ENCODE peak calls at places on chromosomes 3 and 15, in five cellular contexts. One of them, this sample, is unnamed.

GRCh38 chr15:88243895-88244787 is 12.4 kb downstream of the NTRK3 start:
- DNase-seq in HCT116: peak; percentile 27
- DNase-seq in brain microvascular endothelial cell: peak; percentile 12
- DNase-seq in ovary: no peak
- DNase-seq in fibroblast of mammary gland: peak; percentile 40
- DNase-seq in this sample: peak; percentile 29

GRCh38 chr3:98522538-98523281 is at the start of gene CLDND1:
- DNase-seq in HCT116: peak; percentile 97
- DNase-seq in brain microvascular endothelial cell: peak; percentile 94
- DNase-seq in ovary: peak; percentile 97
- DNase-seq in fibroblast of mammary gland: peak; percentile 95
- DNase-seq in this sample: peak; percentile 96

GRCh38 chr3:42394579-42395288 is 15.7 kb downstream of the LYZL4 start:
- DNase-seq in HCT116: no peak
- DNase-seq in brain microvascular endothelial cell: no peak
- DNase-seq in ovary: no peak
- DNase-seq in fibroblast of mammary gland: no peak
- DNase-seq in this sample: no peak

GRCh38 chr3:128374746-128375445 is 91.8 kb downstream of the DNAJB8 start:
- DNase-seq in HCT116: no peak
- DNase-seq in brain microvascular endothelial cell: no peak
- DNase-seq in ovary: no peak
- DNase-seq in fibroblast of mammary gland: no peak
- DNase-seq in this sample: no peak

GRCh38 chr3:99774467-99774866 is 43.2 kb upstream of the CMSS1 start:
- DNase-seq in HCT116: no peak
- DNase-seq in brain microvascular endothelial cell: peak; percentile 77
- DNase-seq in ovary: no peak
- DNase-seq in fibroblast of mammary gland: peak; percentile 79
- DNase-seq in this sample: peak; percentile 89

GRCh38 chr3:156997351-156997750 is 162.6 kb downstream of the CCNL1 start:
- DNase-seq in HCT116: no peak
- DNase-seq in brain microvascular endothelial cell: no peak
- DNase-seq in ovary: no peak
- DNase-seq in fibroblast of mammary gland: peak; percentile 56
- DNase-seq in this sample: peak; percentile 79

GRCh38 chr3:187481426-187481825 is 113.2 kb downstream of the RTP4 start:
- DNase-seq in HCT116: no peak
- DNase-seq in brain microvascular endothelial cell: no peak
- DNase-seq in ovary: no peak
- DNase-seq in fibroblast of mammary gland: no peak
- DNase-seq in this sample: no peak

GRCh38 chr3:10193692-10194327 is 29.1 kb downstream of the IRAK2 start:
- DNase-seq in HCT116: no peak
- DNase-seq in brain microvascular endothelial cell: no peak
- DNase-seq in ovary: no peak
- DNase-seq in fibroblast of mammary gland: no peak
- DNase-seq in this sample: no peak

GRCh38 chr3:150097588-150097890 is 126.8 kb upstream of the PFN2 start:
- DNase-seq in HCT116: no peak
- DNase-seq in brain microvascular endothelial cell: peak; percentile 45
- DNase-seq in ovary: no peak
- DNase-seq in fibroblast of mammary gland: peak; percentile 86
- DNase-seq in this sample: peak; percentile 79

GRCh38 chr3:64079369-64080160 is 56.3 kb upstream of the PSMD6 start:
- DNase-seq in HCT116: no peak
- DNase-seq in brain microvascular endothelial cell: no peak
- DNase-seq in ovary: no peak
- DNase-seq in fibroblast of mammary gland: peak; percentile 63
- DNase-seq in this sample: peak; percentile 48

GRCh38 chr15:28913171-28913765 is 27.5 kb downstream of the APBA2 start:
- DNase-seq in HCT116: no peak
- DNase-seq in brain microvascular endothelial cell: no peak
- DNase-seq in ovary: no peak
- DNase-seq in fibroblast of mammary gland: no peak
- DNase-seq in this sample: no peak

GRCh38 chr3:139934557-139935070 is 371 bp upstream of the CLSTN2 start:
- DNase-seq in HCT116: no peak
- DNase-seq in brain microvascular endothelial cell: peak; percentile 55
- DNase-seq in ovary: peak; percentile 81
- DNase-seq in fibroblast of mammary gland: no peak
- DNase-seq in this sample: no peak

GRCh38 chr3:172138792-172139507 is 99.6 kb downstream of the FNDC3B start:
- DNase-seq in HCT116: no peak
- DNase-seq in brain microvascular endothelial cell: peak; percentile 65
- DNase-seq in ovary: no peak
- DNase-seq in fibroblast of mammary gland: peak; percentile 61
- DNase-seq in this sample: no peak

GRCh38 chr3:144921710-144922109 is 950.1 kb downstream of the DIPK2A start:
- DNase-seq in HCT116: no peak
- DNase-seq in brain microvascular endothelial cell: no peak
- DNase-seq in ovary: no peak
- DNase-seq in fibroblast of mammary gland: peak; percentile 8
- DNase-seq in this sample: no peak

GRCh38 chr3:58164199-58164879 is 46.4 kb downstream of the DNASE1L3 start:
- DNase-seq in HCT116: no peak
- DNase-seq in brain microvascular endothelial cell: no peak
- DNase-seq in ovary: peak; percentile 74
- DNase-seq in fibroblast of mammary gland: no peak
- DNase-seq in this sample: peak; percentile 21

GRCh38 chr3:72844436-72844999 is 3.7 kb downstream of the SHQ1 start:
- DNase-seq in HCT116: no peak
- DNase-seq in brain microvascular endothelial cell: no peak
- DNase-seq in ovary: no peak
- DNase-seq in fibroblast of mammary gland: peak; percentile 33
- DNase-seq in this sample: peak; percentile 15

GRCh38 chr3:106276755-106277612 is 408.2 kb upstream of the CBLB start:
- DNase-seq in HCT116: no peak
- DNase-seq in brain microvascular endothelial cell: no peak
- DNase-seq in ovary: no peak
- DNase-seq in fibroblast of mammary gland: no peak
- DNase-seq in this sample: no peak

GRCh38 chr3:137582484-137582883 is 181.6 kb upstream of the SOX14 start:
- DNase-seq in HCT116: no peak
- DNase-seq in brain microvascular endothelial cell: no peak
- DNase-seq in ovary: no peak
- DNase-seq in fibroblast of mammary gland: no peak
- DNase-seq in this sample: no peak

GRCh38 chr15:60906275-60906674 is 322.8 kb downstream of the RORA start:
- DNase-seq in HCT116: no peak
- DNase-seq in brain microvascular endothelial cell: no peak
- DNase-seq in ovary: no peak
- DNase-seq in fibroblast of mammary gland: no peak
- DNase-seq in this sample: no peak

GRCh38 chr3:188298585-188298984 is 144.6 kb downstream of the LPP start:
- DNase-seq in HCT116: no peak
- DNase-seq in brain microvascular endothelial cell: no peak
- DNase-seq in ovary: no peak
- DNase-seq in fibroblast of mammary gland: no peak
- DNase-seq in this sample: no peak

GRCh38 chr15:72554471-72555425 is 80.6 kb downstream of the ARIH1 start:
- DNase-seq in HCT116: no peak
- DNase-seq in brain microvascular endothelial cell: peak; percentile 94
- DNase-seq in ovary: no peak
- DNase-seq in fibroblast of mammary gland: peak; percentile 80
- DNase-seq in this sample: peak; percentile 6

GRCh38 chr3:141275973-141276372 is 44.3 kb downstream of the PXYLP1 start:
- DNase-seq in HCT116: no peak
- DNase-seq in brain microvascular endothelial cell: peak; percentile 58
- DNase-seq in ovary: no peak
- DNase-seq in fibroblast of mammary gland: peak; percentile 43
- DNase-seq in this sample: no peak

GRCh38 chr3:8793242-8793641 is 23.8 kb upstream of the OXTR start:
- DNase-seq in HCT116: no peak
- DNase-seq in brain microvascular endothelial cell: peak; percentile 83
- DNase-seq in ovary: no peak
- DNase-seq in fibroblast of mammary gland: peak; percentile 81
- DNase-seq in this sample: peak; percentile 72

GRCh38 chr3:186882881-186883685 is 40.6 kb downstream of the ADIPOQ start:
- DNase-seq in HCT116: peak; percentile 48
- DNase-seq in brain microvascular endothelial cell: peak; percentile 91
- DNase-seq in ovary: no peak
- DNase-seq in fibroblast of mammary gland: peak; percentile 86
- DNase-seq in this sample: peak; percentile 57

GRCh38 chr3:4986175-4986610 is 7.0 kb downstream of the BHLHE40 start:
- DNase-seq in HCT116: no peak
- DNase-seq in brain microvascular endothelial cell: peak; percentile 78
- DNase-seq in ovary: no peak
- DNase-seq in fibroblast of mammary gland: peak; percentile 65
- DNase-seq in this sample: peak; percentile 36

GRCh38 chr3:28840976-28841376 is 439.9 kb upstream of the RBMS3 start:
- DNase-seq in HCT116: no peak
- DNase-seq in brain microvascular endothelial cell: no peak
- DNase-seq in ovary: no peak
- DNase-seq in fibroblast of mammary gland: no peak
- DNase-seq in this sample: no peak

GRCh38 chr15:85523530-85523929 is 143.1 kb downstream of the AKAP13 start:
- DNase-seq in HCT116: no peak
- DNase-seq in brain microvascular endothelial cell: no peak
- DNase-seq in ovary: no peak
- DNase-seq in fibroblast of mammary gland: no peak
- DNase-seq in this sample: no peak

DNA sequence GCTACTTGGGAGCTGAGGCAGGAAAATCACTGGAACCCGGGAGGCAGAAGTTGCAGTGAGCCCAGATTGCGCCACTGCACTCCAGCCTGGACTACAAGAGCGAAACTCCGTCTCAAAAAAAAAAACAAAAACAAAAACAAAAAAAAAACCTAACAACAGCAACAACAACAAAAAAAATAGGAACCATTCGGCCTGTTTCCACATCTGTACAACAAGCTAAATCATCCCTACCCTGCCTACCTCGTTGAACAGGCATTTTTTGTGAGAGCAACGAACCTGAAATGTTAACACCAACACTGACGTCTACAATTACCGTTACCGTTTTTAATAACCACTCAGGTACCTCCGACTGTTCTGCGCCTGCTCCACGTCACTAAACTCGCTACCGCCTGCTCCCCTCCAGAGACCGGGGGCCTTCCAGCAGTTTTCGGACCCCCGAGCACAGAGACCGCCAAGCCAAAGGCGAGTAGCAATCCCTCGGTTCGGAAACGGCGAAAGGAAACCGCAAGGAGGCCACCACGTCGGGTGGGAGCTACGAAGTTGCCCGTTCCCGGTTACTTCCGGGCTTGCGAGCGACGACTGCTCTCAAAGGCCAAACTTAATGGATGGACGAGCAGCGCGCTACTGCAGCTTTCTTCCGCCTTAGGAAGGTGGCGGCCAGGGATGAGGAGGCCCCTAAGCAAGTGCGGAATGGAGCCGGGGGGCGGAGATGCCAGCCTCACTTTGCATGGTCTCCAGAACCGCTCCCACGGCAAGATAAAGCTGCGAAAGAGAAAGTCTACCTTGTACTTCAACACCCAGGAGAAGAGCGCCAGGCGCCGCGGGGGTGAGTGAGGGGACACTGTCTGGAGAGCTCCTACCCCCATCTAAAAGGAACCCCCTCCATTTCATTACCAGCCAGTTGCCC is at the start of the genes PIGB and PIGBOS1:
- DNase-seq in HCT116: peak; percentile 79
- DNase-seq in brain microvascular endothelial cell: peak; percentile 84
- DNase-seq in ovary: peak; percentile 84
- DNase-seq in fibroblast of mammary gland: peak; percentile 89
- DNase-seq in this sample: peak; percentile 90
- TF ChIP-seq CTCF in HCT116: no peak
- TF ChIP-seq CTCF in brain microvascular endothelial cell: peak; percentile 15
- TF ChIP-seq CTCF in ovary: peak; percentile 42
- TF ChIP-seq CTCF in fibroblast of mammary gland: no peak
- TF ChIP-seq CTCF in this sample: peak; percentile 4

DNA sequence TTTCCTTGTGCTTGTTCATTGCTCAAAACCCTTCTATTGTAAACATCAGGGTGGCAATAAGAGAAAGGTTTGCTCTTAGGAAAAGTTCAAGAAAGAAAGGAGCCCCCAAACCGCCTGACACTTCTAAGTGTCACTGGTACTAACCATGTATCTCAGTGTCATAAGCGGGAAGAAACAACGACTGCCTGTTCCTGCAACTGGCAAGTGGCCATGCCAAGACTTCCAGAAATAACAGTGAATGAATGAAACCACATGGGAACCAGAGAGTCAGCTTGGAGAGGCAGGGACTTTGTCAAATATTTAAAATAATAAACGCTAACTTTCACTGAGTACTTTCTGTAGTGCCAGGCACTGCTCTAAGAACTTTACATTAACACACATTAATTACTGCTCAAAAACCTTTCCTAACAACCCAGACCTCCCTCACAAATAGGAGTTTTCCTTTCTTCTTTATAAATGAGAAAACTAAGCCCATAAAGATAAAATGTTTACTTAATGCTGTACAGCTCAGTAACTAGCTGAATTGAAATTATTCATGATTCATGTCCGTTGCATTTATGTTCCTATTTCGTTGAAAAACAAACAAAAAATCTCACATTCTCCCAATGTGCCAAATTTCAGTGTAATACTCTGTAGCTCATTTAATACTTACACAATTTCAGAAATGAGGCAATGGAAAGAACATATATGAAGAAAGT is 978 bp downstream of the PLSCR2 start:
- DNase-seq in HCT116: no peak
- DNase-seq in brain microvascular endothelial cell: no peak
- DNase-seq in ovary: no peak
- DNase-seq in fibroblast of mammary gland: peak; percentile 36
- DNase-seq in this sample: peak; percentile 38
- H3K4me3 ChIP-seq in HCT116: no peak overlapping the region
- H3K4me3 ChIP-seq in brain microvascular endothelial cell: no peak overlapping the region
- H3K4me3 ChIP-seq in ovary: no peak overlapping the region
- H3K4me3 ChIP-seq in fibroblast of mammary gland: no peak overlapping the region
- H3K4me3 ChIP-seq in this sample: no peak overlapping the region

GRCh38 chr15:35484231-35484945 is 61.6 kb downstream of the DPH6 start:
- DNase-seq in HCT116: no peak
- DNase-seq in brain microvascular endothelial cell: no peak
- DNase-seq in ovary: no peak
- DNase-seq in fibroblast of mammary gland: no peak
- DNase-seq in this sample: no peak
- TF ChIP-seq CTCF in HCT116: no peak
- TF ChIP-seq CTCF in brain microvascular endothelial cell: no peak
- TF ChIP-seq CTCF in ovary: no peak
- TF ChIP-seq CTCF in fibroblast of mammary gland: no peak
- TF ChIP-seq CTCF in this sample: no peak

DNA sequence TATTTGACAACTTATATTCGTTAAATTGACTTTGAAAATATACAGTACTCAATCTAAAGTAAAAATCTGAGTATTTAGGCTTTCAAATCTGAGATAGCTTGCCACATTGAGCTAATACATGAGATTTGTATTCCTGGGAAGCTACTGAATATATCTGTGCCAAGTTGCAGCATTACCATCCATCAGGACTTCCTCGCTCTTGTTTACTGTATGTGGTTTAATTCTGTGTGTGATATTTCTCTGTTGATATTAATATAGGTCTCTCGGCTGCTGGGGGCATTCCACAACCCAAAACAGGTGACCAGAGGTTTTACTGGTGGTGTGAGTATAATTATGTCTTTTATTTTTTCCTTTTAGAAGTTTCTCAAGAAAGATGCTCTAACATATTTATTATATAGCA is 5.8 kb downstream of the IDH3A start:
- DNase-seq in HCT116: no peak
- DNase-seq in brain microvascular endothelial cell: no peak
- DNase-seq in ovary: no peak
- DNase-seq in fibroblast of mammary gland: no peak
- DNase-seq in this sample: no peak
- H3K4me3 ChIP-seq in HCT116: no peak overlapping the region
- H3K4me3 ChIP-seq in brain microvascular endothelial cell: no peak overlapping the region
- H3K4me3 ChIP-seq in ovary: no peak overlapping the region
- H3K4me3 ChIP-seq in fibroblast of mammary gland: no peak overlapping the region
- H3K4me3 ChIP-seq in this sample: no peak overlapping the region

GRCh38 chr3:11563749-11564148 is 80.0 kb downstream of the VGLL4 start:
- DNase-seq in HCT116: no peak
- DNase-seq in brain microvascular endothelial cell: no peak
- DNase-seq in ovary: no peak
- DNase-seq in fibroblast of mammary gland: no peak
- DNase-seq in this sample: no peak
- TF ChIP-seq CTCF in HCT116: no peak
- TF ChIP-seq CTCF in brain microvascular endothelial cell: no peak
- TF ChIP-seq CTCF in ovary: no peak
- TF ChIP-seq CTCF in fibroblast of mammary gland: no peak
- TF ChIP-seq CTCF in this sample: no peak

This sample was measured in AG10803.